ENCODE peak calls at places on chromosomes 5 and 9, in seven cellular contexts. O is neural crest cell, T is WTC11, X is right atrium auricular region, Z is B cell, V is PC-3, F is upper lobe of left lung. A is an unnamed sample.

GRCh38 chr9:18703086-18703750 is 229.3 kb downstream of the ADAMTSL1 start:
- DNase-seq in O (no peak), T (no peak), X (no peak), Z (no peak), V (no peak), F (no peak), A (no peak)

GRCh38 chr9:122991370-122991830 is 42.1 kb upstream of the GPR21 start:
- DNase-seq in O (no peak), T (no peak), X (no peak), Z (no peak), V (peak; percentile 66), F (no peak), A (no peak)

GRCh38 chr9:93669116-93669957 is 93.0 kb downstream of the PHF2 start:
- DNase-seq in O (no peak), T (peak; percentile 6), X (peak; percentile 48), Z (peak; percentile 11), V (no peak), F (peak; percentile 70), A (peak; percentile 4)

GRCh38 chr9:81183763-81184162 is 505.6 kb downstream of the TLE1 start:
- DNase-seq in O (no peak), T (no peak), X (no peak), Z (no peak), V (peak; percentile 20), F (no peak), A (no peak)

GRCh38 chr9:130987054-130987453 is 21.9 kb upstream of the LAMC3 start:
- DNase-seq in O (no peak), T (no peak), X (no peak), Z (no peak), V (no peak), F (no peak), A (no peak)

GRCh38 chr5:40828690-40829661 is 6.0 kb downstream of the RPL37 start:
- DNase-seq in O (no peak), T (no peak), X (no peak), Z (no peak), V (no peak), F (no peak), A (no peak)

GRCh38 chr5:149421372-149421685 is 42.2 kb upstream of the IL17B start:
- DNase-seq in O (no peak), T (no peak), X (no peak), Z (no peak), V (no peak), F (no peak), A (no peak)

GRCh38 chr5:178145965-178146820 is 7.5 kb downstream of the NHP2 start:
- DNase-seq in O (peak; percentile 60), T (peak; percentile 92), X (no peak), Z (peak; percentile 80), V (peak; percentile 79), F (no peak), A (peak; percentile 72)

GRCh38 chr5:159463590-159464321 is 133.5 kb upstream of the IL12B start:
- DNase-seq in O (no peak), T (no peak), X (no peak), Z (no peak), V (peak; percentile 71), F (no peak), A (no peak)

GRCh38 chr5:112492291-112492690 is 73.2 kb upstream of the EPB41L4A start:
- DNase-seq in O (peak; percentile 23), T (peak; percentile 69), X (peak; percentile 70), Z (peak; percentile 61), V (peak; percentile 69), F (no peak), A (peak; percentile 65)

GRCh38 chr9:83199240-83199639 is 136.3 kb upstream of the RASEF start:
- DNase-seq in O (peak; percentile 22), T (no peak), X (no peak), Z (no peak), V (peak; percentile 56), F (no peak), A (peak; percentile 31)
- TF ChIP-seq CTCF in O (peak; percentile 67), T (no peak), X (peak; percentile 55), Z (no peak), V (peak; percentile 66), F (peak; percentile 50), A (no peak)

GRCh38 chr5:8012131-8012977 is 143.4 kb downstream of the MTRR start:
- DNase-seq in O (no peak), T (peak; percentile 69), X (no peak), Z (no peak), V (no peak), F (no peak), A (no peak)
- TF ChIP-seq CTCF in O (no peak), T (no peak), X (no peak), Z (no peak), V (no peak), F (no peak), A (no peak)

GRCh38 chr5:81519217-81519905 is 125.4 kb upstream of the ACOT12 start:
- DNase-seq in O (no peak), T (no peak), X (no peak), Z (no peak), V (no peak), F (no peak), A (no peak)

GRCh38 chr5:81517462-81517861 is 123.5 kb upstream of the ACOT12 start:
- DNase-seq in O (no peak), T (no peak), X (no peak), Z (no peak), V (no peak), F (no peak), A (no peak)

GRCh38 chr5:81513468-81513867 is 119.5 kb upstream of the ACOT12 start:
- DNase-seq in O (no peak), T (no peak), X (no peak), Z (no peak), V (no peak), F (no peak), A (no peak)

DNA sequence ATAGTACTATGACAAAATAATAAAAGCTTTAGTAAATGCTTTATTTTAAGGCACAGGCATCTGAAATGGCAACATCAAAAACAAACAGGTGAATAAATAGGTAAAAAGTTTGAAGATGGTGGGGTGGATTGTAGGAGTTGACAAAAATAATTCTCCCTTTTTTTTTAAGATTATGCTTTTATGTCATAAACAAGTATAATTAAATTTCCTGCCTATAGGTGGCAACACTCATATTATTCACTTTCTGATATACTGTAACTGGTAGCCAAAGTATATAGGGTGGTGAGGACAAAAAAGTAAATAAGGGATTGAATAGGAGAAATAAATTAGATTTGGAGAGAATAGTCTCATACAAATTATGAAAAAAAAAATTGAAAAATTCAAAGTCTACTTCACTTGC is 120.0 kb upstream of the ACOT12 start:
- DNase-seq in O (no peak), T (no peak), X (no peak), Z (no peak), V (peak; percentile 34), F (no peak), A (no peak)
- TF ChIP-seq CTCF in O (peak; percentile 38), T (no peak), X (no peak), Z (peak; percentile 52), V (peak; percentile 53), F (no peak), A (peak; percentile 38)

GRCh38 chr9:117703538-117703937 is 665 bp upstream of the TLR4 start:
- DNase-seq in O (no peak), T (no peak), X (no peak), Z (no peak), V (no peak), F (no peak), A (no peak)

GRCh38 chr9:117706421-117707150 is 2.4 kb downstream of the TLR4 start:
- DNase-seq in O (no peak), T (no peak), X (no peak), Z (no peak), V (no peak), F (no peak), A (no peak)

GRCh38 chr9:117704024-117704575 is at the start of gene TLR4:
- DNase-seq in O (peak; percentile 2), T (peak; percentile 12), X (peak; percentile 84), Z (peak; percentile 81), V (peak; percentile 2), F (peak; percentile 10), A (peak; percentile 22)

GRCh38 chr9:117705386-117705785 is 1.2 kb downstream of the TLR4 start:
- DNase-seq in O (no peak), T (no peak), X (no peak), Z (no peak), V (no peak), F (no peak), A (no peak)

DNA sequence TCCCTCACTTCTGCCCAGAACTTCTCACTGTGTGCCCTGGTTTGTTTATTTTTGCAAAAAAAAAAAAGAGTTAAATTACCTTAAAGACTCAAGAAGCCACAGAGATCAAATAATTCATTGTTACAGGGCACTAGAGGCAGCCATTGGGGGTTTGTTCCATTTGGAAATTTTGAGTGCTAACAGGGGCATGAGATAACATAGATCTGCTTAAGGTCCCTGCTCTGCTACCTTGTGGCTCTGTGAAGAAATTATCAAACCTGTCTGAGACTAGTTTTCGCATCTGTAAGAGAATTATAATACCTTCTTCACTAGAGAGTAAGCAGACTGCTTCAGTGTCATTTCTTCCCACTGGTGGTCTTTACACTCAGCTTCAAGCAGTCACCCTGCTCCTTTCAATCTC is 394 bp downstream of the TLR4 start:
- DNase-seq in O (no peak), T (no peak), X (no peak), Z (no peak), V (no peak), F (no peak), A (no peak)
- TF ChIP-seq CTCF in O (no peak), T (no peak), X (no peak), Z (no peak), V (no peak), F (no peak), A (no peak)

DNA sequence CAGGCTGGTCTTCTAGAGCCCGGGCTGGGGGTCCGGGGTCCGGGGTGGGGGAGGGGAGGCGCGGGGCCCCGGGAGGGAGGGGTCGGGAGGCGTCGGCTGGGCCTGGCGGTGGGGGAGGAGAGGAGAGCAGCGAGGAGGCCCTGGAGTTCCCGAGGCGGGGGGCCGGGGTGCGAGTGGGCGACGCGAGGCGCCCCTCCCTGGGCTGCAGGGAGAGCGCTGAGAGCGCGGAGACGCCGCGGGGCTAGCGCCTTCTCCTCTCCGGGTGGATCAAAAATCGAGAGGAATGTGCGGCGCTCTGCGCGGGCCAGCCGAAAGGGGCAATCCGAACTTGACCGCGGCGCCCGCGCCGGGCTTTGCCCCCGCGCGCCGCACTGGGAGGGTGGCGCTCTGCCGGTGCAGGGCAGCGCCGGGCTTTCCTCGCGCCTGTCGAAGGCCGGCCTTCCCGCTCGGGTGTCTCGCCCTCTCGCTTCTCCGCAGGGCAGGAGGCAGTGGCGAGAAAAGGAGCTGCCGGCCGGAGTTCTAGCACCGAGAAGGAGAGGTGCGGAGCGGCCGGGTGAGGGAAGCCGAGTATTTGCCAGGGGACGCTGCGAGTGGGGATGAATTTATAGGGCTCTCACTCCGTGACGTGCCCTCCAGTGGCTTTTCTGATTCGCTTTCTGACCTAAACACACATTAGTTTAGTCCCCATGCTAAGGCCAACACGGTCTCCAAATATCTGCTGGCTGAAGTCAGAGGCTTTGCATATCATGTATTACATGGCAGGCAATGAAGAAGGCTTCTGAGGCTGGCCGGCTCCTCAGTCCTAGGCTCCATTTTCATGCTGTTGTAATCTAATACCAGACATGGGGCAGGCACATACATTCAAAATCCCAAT is at the start of gene GDNF:
- DNase-seq in O (peak; percentile 34), T (peak; percentile 65), X (no peak), Z (no peak), V (peak; percentile 41), F (peak; percentile 86), A (peak; percentile 49)
- TF ChIP-seq CTCF in O (peak; percentile 46), T (no peak), X (no peak), Z (no peak), V (peak; percentile 38), F (no peak), A (no peak)

GRCh38 chr9:126149661-126150060 is 177.0 kb upstream of the MVB12B start:
- DNase-seq in O (no peak), T (no peak), X (peak; percentile 43), Z (no peak), V (no peak), F (no peak), A (peak; percentile 1)
- TF ChIP-seq CTCF in O (no peak), T (no peak), X (no peak), Z (no peak), V (no peak), F (no peak), A (no peak)

A was measured in endothelial cell.